ENCODE peak calls at places on chromosome 19, in seven cellular contexts. One of them, this sample, is unnamed.

GRCh38 chr19:35712910-35713845 is 4.6 kb upstream of the KMT2B start:
- DNase-seq in ovary: no peak
- DNase-seq in sigmoid colon: no peak
- DNase-seq in fibroblast of mammary gland: peak
- DNase-seq in transverse colon: peak
- DNase-seq in OCI-LY7: no peak
- DNase-seq in ascending aorta: no peak
- DNase-seq in this sample: no peak

GRCh38 chr19:43726736-43727592 is 11.1 kb downstream of the IRGC start:
- DNase-seq in sigmoid colon: no peak
- DNase-seq in ascending aorta: no peak
- DNase-seq in OCI-LY7: no peak
- DNase-seq in fibroblast of mammary gland: peak
- DNase-seq in transverse colon: no peak
- DNase-seq in ovary: no peak
- DNase-seq in this sample: peak

GRCh38 chr19:28843771-28844492 is 369.0 kb downstream of the UQCRFS1 start:
- DNase-seq in OCI-LY7: no peak
- DNase-seq in sigmoid colon: no peak
- DNase-seq in transverse colon: no peak
- DNase-seq in fibroblast of mammary gland: no peak
- DNase-seq in ovary: no peak
- DNase-seq in ascending aorta: no peak
- DNase-seq in this sample: no peak

GRCh38 chr19:35571406-35571965 is 8.0 kb upstream of the ATP4A start:
- DNase-seq in fibroblast of mammary gland: no peak
- DNase-seq in ascending aorta: no peak
- DNase-seq in transverse colon: no peak
- DNase-seq in ovary: no peak
- DNase-seq in OCI-LY7: no peak
- DNase-seq in sigmoid colon: no peak
- DNase-seq in this sample: no peak

GRCh38 chr19:32104465-32105235 is 240.8 kb upstream of the ZNF507 start:
- DNase-seq in sigmoid colon: no peak
- DNase-seq in transverse colon: peak
- DNase-seq in fibroblast of mammary gland: no peak
- DNase-seq in ascending aorta: no peak
- DNase-seq in ovary: no peak
- DNase-seq in OCI-LY7: no peak
- DNase-seq in this sample: no peak

GRCh38 chr19:35266149-35266903 is 2.4 kb upstream of the USF2 start:
- DNase-seq in transverse colon: peak
- DNase-seq in OCI-LY7: no peak
- DNase-seq in ascending aorta: no peak
- DNase-seq in fibroblast of mammary gland: no peak
- DNase-seq in ovary: peak
- DNase-seq in sigmoid colon: no peak
- DNase-seq in this sample: no peak

GRCh38 chr19:7292950-7293794 is 1.0 kb downstream of the INSR start:
- DNase-seq in sigmoid colon: peak
- DNase-seq in transverse colon: peak
- DNase-seq in OCI-LY7: peak
- DNase-seq in ascending aorta: no peak
- DNase-seq in ovary: peak
- DNase-seq in fibroblast of mammary gland: no peak
- DNase-seq in this sample: no peak

GRCh38 chr19:1009976-1010538 is 9.8 kb downstream of the GRIN3B start:
- DNase-seq in ovary: no peak
- DNase-seq in ascending aorta: no peak
- DNase-seq in transverse colon: no peak
- DNase-seq in OCI-LY7: no peak
- DNase-seq in sigmoid colon: no peak
- DNase-seq in fibroblast of mammary gland: no peak
- DNase-seq in this sample: no peak

GRCh38 chr19:38421856-38422255 is 4.2 kb downstream of the RASGRP4 start:
- DNase-seq in transverse colon: no peak
- DNase-seq in ascending aorta: no peak
- DNase-seq in ovary: no peak
- DNase-seq in sigmoid colon: no peak
- DNase-seq in OCI-LY7: no peak
- DNase-seq in fibroblast of mammary gland: no peak
- DNase-seq in this sample: no peak

GRCh38 chr19:39144487-39145071 is 19.0 kb downstream of the PAK4 start:
- DNase-seq in fibroblast of mammary gland: peak
- DNase-seq in ovary: no peak
- DNase-seq in ascending aorta: no peak
- DNase-seq in transverse colon: no peak
- DNase-seq in sigmoid colon: no peak
- DNase-seq in OCI-LY7: no peak
- DNase-seq in this sample: peak

GRCh38 chr19:19480688-19481087 is 34.7 kb downstream of the TSSK6 start:
- DNase-seq in fibroblast of mammary gland: no peak
- DNase-seq in ascending aorta: no peak
- DNase-seq in transverse colon: no peak
- DNase-seq in OCI-LY7: no peak
- DNase-seq in ovary: no peak
- DNase-seq in sigmoid colon: no peak
- DNase-seq in this sample: no peak

GRCh38 chr19:12973236-12973635 is 3.9 kb downstream of the DAND5 start:
- DNase-seq in ovary: no peak
- DNase-seq in fibroblast of mammary gland: no peak
- DNase-seq in ascending aorta: no peak
- DNase-seq in OCI-LY7: no peak
- DNase-seq in sigmoid colon: no peak
- DNase-seq in transverse colon: no peak
- DNase-seq in this sample: no peak

GRCh38 chr19:14536926-14537692 is 7.7 kb downstream of the TECR start:
- DNase-seq in transverse colon: peak
- DNase-seq in ascending aorta: no peak
- DNase-seq in sigmoid colon: no peak
- DNase-seq in ovary: peak
- DNase-seq in fibroblast of mammary gland: peak
- DNase-seq in OCI-LY7: peak
- DNase-seq in this sample: peak

GRCh38 chr19:17302391-17303166 is 646 bp downstream of the ABHD8 start:
- DNase-seq in transverse colon: no peak
- DNase-seq in ascending aorta: no peak
- DNase-seq in sigmoid colon: no peak
- DNase-seq in OCI-LY7: peak
- DNase-seq in ovary: peak
- DNase-seq in fibroblast of mammary gland: no peak
- DNase-seq in this sample: no peak

GRCh38 chr19:1104452-1105216 is 840 bp downstream of the GPX4 start:
- DNase-seq in ascending aorta: no peak
- DNase-seq in transverse colon: peak
- DNase-seq in OCI-LY7: peak
- DNase-seq in sigmoid colon: peak
- DNase-seq in fibroblast of mammary gland: peak
- DNase-seq in ovary: peak
- DNase-seq in this sample: peak

GRCh38 chr19:55115446-55116065 is 1.9 kb downstream of the PPP1R12C start:
- DNase-seq in OCI-LY7: no peak
- DNase-seq in transverse colon: no peak
- DNase-seq in ascending aorta: no peak
- DNase-seq in sigmoid colon: no peak
- DNase-seq in fibroblast of mammary gland: peak
- DNase-seq in ovary: no peak
- DNase-seq in this sample: peak

GRCh38 chr19:29640231-29640630 is 25.0 kb upstream of the PLEKHF1 start:
- DNase-seq in transverse colon: no peak
- DNase-seq in ascending aorta: no peak
- DNase-seq in sigmoid colon: no peak
- DNase-seq in OCI-LY7: no peak
- DNase-seq in fibroblast of mammary gland: no peak
- DNase-seq in ovary: peak
- DNase-seq in this sample: no peak

GRCh38 chr19:17684256-17684655 is 3.9 kb downstream of the UNC13A start:
- DNase-seq in fibroblast of mammary gland: no peak
- DNase-seq in transverse colon: no peak
- DNase-seq in OCI-LY7: no peak
- DNase-seq in ascending aorta: no peak
- DNase-seq in sigmoid colon: no peak
- DNase-seq in ovary: no peak
- DNase-seq in this sample: no peak

GRCh38 chr19:9565900-9566705 is 18.2 kb downstream of the ZNF121 start:
- DNase-seq in fibroblast of mammary gland: peak
- DNase-seq in ascending aorta: no peak
- DNase-seq in OCI-LY7: no peak
- DNase-seq in ovary: no peak
- DNase-seq in transverse colon: no peak
- DNase-seq in sigmoid colon: no peak
- DNase-seq in this sample: peak

GRCh38 chr19:14516746-14517438 is 1.3 kb downstream of the DNAJB1 start:
- DNase-seq in sigmoid colon: no peak
- DNase-seq in OCI-LY7: peak
- DNase-seq in ascending aorta: no peak
- DNase-seq in transverse colon: peak
- DNase-seq in ovary: no peak
- DNase-seq in fibroblast of mammary gland: no peak
- DNase-seq in this sample: no peak

GRCh38 chr19:10013834-10014618 is 743 bp downstream of the RDH8 start:
- DNase-seq in transverse colon: peak
- DNase-seq in ovary: no peak
- DNase-seq in fibroblast of mammary gland: no peak
- DNase-seq in ascending aorta: no peak
- DNase-seq in sigmoid colon: no peak
- DNase-seq in OCI-LY7: no peak
- DNase-seq in this sample: no peak

GRCh38 chr19:33718668-33719259 is 77.9 kb upstream of the KCTD15 start:
- DNase-seq in OCI-LY7: no peak
- DNase-seq in transverse colon: no peak
- DNase-seq in ovary: no peak
- DNase-seq in sigmoid colon: no peak
- DNase-seq in fibroblast of mammary gland: no peak
- DNase-seq in ascending aorta: no peak
- DNase-seq in this sample: no peak
- TF ChIP-seq CTCF in OCI-LY7: no peak
- TF ChIP-seq CTCF in transverse colon: no peak
- TF ChIP-seq CTCF in ovary: no peak
- TF ChIP-seq CTCF in sigmoid colon: no peak
- TF ChIP-seq CTCF in fibroblast of mammary gland: no peak
- TF ChIP-seq CTCF in ascending aorta: no peak
- TF ChIP-seq CTCF in this sample: no peak

GRCh38 chr19:41956621-41957020 is 2.5 kb downstream of the RABAC1 start:
- DNase-seq in ascending aorta: no peak
- DNase-seq in transverse colon: peak
- DNase-seq in fibroblast of mammary gland: no peak
- DNase-seq in ovary: no peak
- DNase-seq in OCI-LY7: no peak
- DNase-seq in sigmoid colon: no peak
- DNase-seq in this sample: no peak

GRCh38 chr19:41957161-41957837 is 1.8 kb downstream of the RABAC1 start:
- DNase-seq in OCI-LY7: no peak
- DNase-seq in transverse colon: peak
- DNase-seq in sigmoid colon: no peak
- DNase-seq in ascending aorta: no peak
- DNase-seq in ovary: no peak
- DNase-seq in fibroblast of mammary gland: no peak
- DNase-seq in this sample: no peak

GRCh38 chr19:41955521-41955920 is 3.6 kb downstream of the RABAC1 start:
- DNase-seq in ascending aorta: no peak
- DNase-seq in transverse colon: no peak
- DNase-seq in ovary: no peak
- DNase-seq in OCI-LY7: no peak
- DNase-seq in fibroblast of mammary gland: no peak
- DNase-seq in sigmoid colon: no peak
- DNase-seq in this sample: no peak

GRCh38 chr19:41951686-41952172 is 7.4 kb downstream of the RABAC1 start:
- DNase-seq in OCI-LY7: peak
- DNase-seq in transverse colon: peak
- DNase-seq in ascending aorta: peak
- DNase-seq in ovary: peak
- DNase-seq in fibroblast of mammary gland: peak
- DNase-seq in sigmoid colon: peak
- DNase-seq in this sample: peak
- H3K4me3 ChIP-seq in OCI-LY7: no peak
- H3K4me3 ChIP-seq in transverse colon: no peak
- H3K4me3 ChIP-seq in ascending aorta: no peak
- H3K4me3 ChIP-seq in ovary: no peak
- H3K4me3 ChIP-seq in fibroblast of mammary gland: no peak
- H3K4me3 ChIP-seq in sigmoid colon: no peak
- H3K4me3 ChIP-seq in this sample: no peak

GRCh38 chr19:5571777-5572176 is 4.0 kb upstream of the TINCR start:
- DNase-seq in OCI-LY7: no peak
- DNase-seq in fibroblast of mammary gland: no peak
- DNase-seq in ovary: no peak
- DNase-seq in ascending aorta: no peak
- DNase-seq in transverse colon: no peak
- DNase-seq in sigmoid colon: no peak
- DNase-seq in this sample: no peak

GRCh38 chr19:5564930-5565329 is 2.8 kb downstream of the TINCR start:
- DNase-seq in ascending aorta: no peak
- DNase-seq in transverse colon: no peak
- DNase-seq in ovary: no peak
- DNase-seq in OCI-LY7: no peak
- DNase-seq in sigmoid colon: no peak
- DNase-seq in fibroblast of mammary gland: no peak
- DNase-seq in this sample: no peak

GRCh38 chr19:5563941-5564612 is 3.7 kb downstream of the TINCR start:
- DNase-seq in sigmoid colon: no peak
- DNase-seq in OCI-LY7: no peak
- DNase-seq in transverse colon: no peak
- DNase-seq in ascending aorta: no peak
- DNase-seq in ovary: no peak
- DNase-seq in fibroblast of mammary gland: no peak
- DNase-seq in this sample: no peak

GRCh38 chr19:5567971-5568407 is 236 bp upstream of the TINCR start:
- DNase-seq in transverse colon: peak
- DNase-seq in ascending aorta: no peak
- DNase-seq in sigmoid colon: no peak
- DNase-seq in fibroblast of mammary gland: no peak
- DNase-seq in OCI-LY7: no peak
- DNase-seq in ovary: no peak
- DNase-seq in this sample: no peak

GRCh38 chr19:5567360-5567970 is at the start of gene TINCR:
- DNase-seq in OCI-LY7: no peak
- DNase-seq in fibroblast of mammary gland: no peak
- DNase-seq in ovary: no peak
- DNase-seq in transverse colon: no peak
- DNase-seq in sigmoid colon: no peak
- DNase-seq in ascending aorta: no peak
- DNase-seq in this sample: no peak
- TF ChIP-seq CTCF in OCI-LY7: no peak
- TF ChIP-seq CTCF in fibroblast of mammary gland: no peak
- TF ChIP-seq CTCF in ovary: no peak
- TF ChIP-seq CTCF in transverse colon: no peak
- TF ChIP-seq CTCF in sigmoid colon: no peak
- TF ChIP-seq CTCF in ascending aorta: no peak
- TF ChIP-seq CTCF in this sample: no peak

GRCh38 chr19:3698386-3698950 is 1.8 kb downstream of the PIP5K1C start:
- DNase-seq in sigmoid colon: no peak
- DNase-seq in ovary: no peak
- DNase-seq in fibroblast of mammary gland: no peak
- DNase-seq in transverse colon: no peak
- DNase-seq in ascending aorta: no peak
- DNase-seq in OCI-LY7: no peak
- DNase-seq in this sample: peak
- H3K4me3 ChIP-seq in sigmoid colon: peak
- H3K4me3 ChIP-seq in ovary: peak
- H3K4me3 ChIP-seq in fibroblast of mammary gland: no peak
- H3K4me3 ChIP-seq in transverse colon: peak
- H3K4me3 ChIP-seq in ascending aorta: peak
- H3K4me3 ChIP-seq in OCI-LY7: no peak
- H3K4me3 ChIP-seq in this sample: peak

GRCh38 chr19:21698215-21698614 is 69.2 kb downstream of the ZNF100 start:
- DNase-seq in sigmoid colon: no peak
- DNase-seq in transverse colon: no peak
- DNase-seq in ascending aorta: no peak
- DNase-seq in fibroblast of mammary gland: peak
- DNase-seq in ovary: no peak
- DNase-seq in OCI-LY7: peak
- DNase-seq in this sample: peak
- TF ChIP-seq CTCF in sigmoid colon: no peak
- TF ChIP-seq CTCF in transverse colon: peak
- TF ChIP-seq CTCF in ascending aorta: peak
- TF ChIP-seq CTCF in fibroblast of mammary gland: peak
- TF ChIP-seq CTCF in ovary: peak
- TF ChIP-seq CTCF in OCI-LY7: peak
- TF ChIP-seq CTCF in this sample: no peak